ENCODE peak calls at places on chromosomes 6 and 20, in five cellular contexts. B is sigmoid colon, H is GM23338, K is breast epithelium, A is prostate gland. V is an unnamed sample.

GRCh38 chr6:108576724-108577123 is 16.0 kb downstream of the FOXO3 start:
- DNase-seq in B (no peak), H (no peak), K (no peak), A (no peak), V (no peak)

GRCh38 chr20:24461848-24462247 is 7.6 kb upstream of the SYNDIG1 start:
- DNase-seq in B (no peak), H (no peak), K (no peak), A (no peak), V (no peak)

GRCh38 chr6:138588805-138589434 is 89.6 kb upstream of the NHSL1 start:
- DNase-seq in B (peak; percentile 70), H (peak; percentile 87), K (peak; percentile 47), A (peak; percentile 52), V (peak; percentile 74)

GRCh38 chr20:20734475-20734948 is 22.1 kb upstream of the RALGAPA2 start:
- DNase-seq in B (no peak), H (peak; percentile 15), K (no peak), A (no peak), V (no peak)

GRCh38 chr6:87473419-87473903 is 687 bp downstream of the SLC35A1 start:
- DNase-seq in B (no peak), H (no peak), K (no peak), A (peak; percentile 55), V (peak; percentile 20)

GRCh38 chr6:33249732-33250625 is 21.7 kb downstream of the VPS52 start:
- DNase-seq in B (peak; percentile 68), H (no peak), K (no peak), A (no peak), V (no peak)

GRCh38 chr6:131167773-131168172 is 32.5 kb downstream of the AKAP7 start:
- DNase-seq in B (no peak), H (no peak), K (no peak), A (no peak), V (no peak)

GRCh38 chr6:122730775-122731386 is 48.6 kb upstream of the FABP7 start:
- DNase-seq in B (no peak), H (peak; percentile 67), K (no peak), A (no peak), V (peak; percentile 24)

GRCh38 chr6:169896826-169897456 is 145.5 kb downstream of the ERMARD start:
- DNase-seq in B (no peak), H (no peak), K (no peak), A (no peak), V (no peak)

GRCh38 chr6:43180985-43181384 is 1.0 kb upstream of the CUL9 start:
- DNase-seq in B (no peak), H (peak; percentile 49), K (no peak), A (no peak), V (no peak)

GRCh38 chr6:91575032-91575431 is 988.2 kb upstream of the MAP3K7 start:
- DNase-seq in B (no peak), H (no peak), K (no peak), A (no peak), V (no peak)

GRCh38 chr6:66029391-66029790 is 322.4 kb upstream of the EYS start:
- DNase-seq in B (no peak), H (no peak), K (no peak), A (no peak), V (no peak)

GRCh38 chr6:119483936-119484335 is 134.4 kb upstream of the MAN1A1 start:
- DNase-seq in B (no peak), H (no peak), K (no peak), A (no peak), V (no peak)

GRCh38 chr6:14797875-14798593 is 447.8 kb upstream of the JARID2 start:
- DNase-seq in B (no peak), H (no peak), K (no peak), A (no peak), V (no peak)

GRCh38 chr6:33116881-33117711 is 41.3 kb downstream of the HLA-DPB1 start:
- DNase-seq in B (no peak), H (peak; percentile 87), K (no peak), A (no peak), V (no peak)

GRCh38 chr6:119476554-119476953 is 127.0 kb upstream of the MAN1A1 start:
- DNase-seq in B (no peak), H (no peak), K (no peak), A (no peak), V (no peak)

GRCh38 chr6:5084787-5085637 is at the start of gene PPP1R3G:
- DNase-seq in B (peak; percentile 86), H (peak; percentile 50), K (no peak), A (peak; percentile 34), V (no peak)

GRCh38 chr6:5088780-5089179 is 3.6 kb downstream of the PPP1R3G start:
- DNase-seq in B (no peak), H (no peak), K (no peak), A (no peak), V (no peak)

GRCh38 chr6:5086294-5086890 is 1.3 kb downstream of the PPP1R3G start:
- DNase-seq in B (no peak), H (peak; percentile 70), K (no peak), A (no peak), V (no peak)

GRCh38 chr6:5085638-5086293 is 625 bp downstream of the PPP1R3G start:
- DNase-seq in B (no peak), H (peak; percentile 73), K (no peak), A (no peak), V (no peak)

DNA sequence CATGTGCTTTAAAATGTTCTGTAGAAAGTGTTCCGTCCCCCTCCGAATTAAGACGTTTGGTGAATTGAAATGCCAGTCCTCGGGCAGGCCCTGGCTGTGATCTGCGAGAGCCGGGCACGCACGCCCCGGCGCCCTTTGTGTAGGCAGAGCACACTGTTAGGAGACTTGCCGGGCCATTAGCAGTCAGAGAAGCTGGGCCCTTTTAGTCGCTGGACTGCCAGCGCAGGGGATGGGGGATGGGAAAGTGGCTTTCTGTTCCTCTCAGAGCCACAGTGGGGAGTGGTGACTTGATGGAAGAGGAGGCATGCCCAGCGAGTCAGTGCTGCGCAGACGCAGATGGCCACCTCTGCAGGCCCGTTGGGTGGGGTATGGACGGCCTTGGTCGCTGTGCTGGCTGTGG is 2.2 kb downstream of the PPP1R3G start:
- DNase-seq in B (no peak), H (peak; percentile 55), K (no peak), A (no peak), V (no peak)
- TF ChIP-seq POLR2AphosphoS5 in B (no peak), H (no peak), K (no peak), A (no peak), V (no peak)

GRCh38 chr6:28606424-28607391 is 81.0 kb downstream of the GPX5 start:
- DNase-seq in B (no peak), H (peak; percentile 93), K (no peak), A (no peak), V (peak; percentile 81)
- H3K4me3 ChIP-seq in B (no peak overlapping the region), H (peak overlapping the region; percentile 68), K (no peak overlapping the region), A (no peak overlapping the region), V (peak overlapping the region; percentile 65)

GRCh38 chr6:63637865-63638445 is 2.4 kb downstream of the PHF3 start:
- DNase-seq in B (no peak), H (no peak), K (no peak), A (no peak), V (no peak)

GRCh38 chr6:63635165-63635562 is 438 bp upstream of the PHF3 start:
- DNase-seq in B (no peak), H (no peak), K (no peak), A (peak; percentile 5), V (no peak)

GRCh38 chr6:63634630-63635029 is 972 bp upstream of the PHF3 start:
- DNase-seq in B (no peak), H (peak; percentile 38), K (no peak), A (no peak), V (no peak)

GRCh38 chr6:63636516-63636968 is 940 bp downstream of the PHF3 start:
- DNase-seq in B (no peak), H (peak; percentile 75), K (peak; percentile 59), A (peak; percentile 74), V (no peak)

DNA sequence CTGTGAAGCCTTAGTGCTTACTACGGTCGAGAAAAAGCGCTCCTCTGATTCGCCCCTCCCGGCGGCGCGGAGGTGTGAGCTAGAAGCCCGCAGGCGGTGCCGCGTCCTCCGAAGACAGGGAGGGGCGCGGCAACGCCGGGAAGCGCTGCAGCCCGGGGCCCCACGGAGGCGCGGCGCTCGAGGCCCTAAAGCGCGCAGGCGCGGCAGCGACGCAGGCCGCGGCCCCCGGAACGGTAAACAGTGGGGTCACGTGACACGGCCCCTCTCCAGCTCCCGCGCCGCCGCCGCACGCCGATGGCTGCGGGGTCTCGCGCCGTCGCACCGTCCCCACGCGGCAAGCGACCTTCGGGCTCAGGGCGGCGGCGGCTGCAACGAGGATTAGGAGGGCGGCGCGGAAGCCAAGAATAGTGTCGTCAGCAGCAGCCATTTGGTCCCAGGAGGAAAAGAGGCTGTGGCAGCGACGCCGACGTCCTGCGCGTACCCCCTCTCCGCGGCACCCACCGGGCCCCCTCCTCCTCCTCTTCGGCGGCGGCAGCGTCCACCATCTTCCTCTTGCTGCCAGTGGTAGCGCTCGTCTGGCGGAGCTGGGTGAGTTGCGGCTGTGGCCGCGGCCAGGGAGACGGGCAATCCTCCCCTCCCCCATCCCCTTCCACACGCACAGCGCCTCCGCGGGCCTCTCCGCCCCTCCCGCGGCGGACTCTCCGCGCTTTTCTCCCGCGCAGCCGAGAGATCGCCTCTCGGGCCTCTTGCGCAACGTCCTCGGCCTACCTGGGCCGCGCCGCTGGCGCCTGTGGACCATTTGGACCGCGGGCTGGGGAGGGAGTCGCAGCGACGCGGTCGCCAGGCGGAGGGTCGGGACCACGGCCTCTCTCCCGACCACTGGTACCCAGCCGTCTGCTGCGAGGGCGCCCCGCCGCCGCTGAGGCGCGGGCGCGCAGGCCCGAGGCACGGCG is at the start of gene PHF3:
- DNase-seq in B (peak; percentile 95), H (peak; percentile 95), K (peak; percentile 73), A (peak; percentile 89), V (no peak)
- TF ChIP-seq POLR2AphosphoS5 in B (peak; percentile 62), H (peak; percentile 82), K (peak; percentile 78), A (peak; percentile 27), V (peak; percentile 71)

GRCh38 chr20:34046330-34046729 is 52.6 kb downstream of the RALY start:
- DNase-seq in B (no peak), H (no peak), K (no peak), A (no peak), V (no peak)
- H3K4me3 ChIP-seq in B (no peak overlapping the region), H (no peak overlapping the region), K (no peak overlapping the region), A (no peak overlapping the region), V (no peak overlapping the region)

DNA sequence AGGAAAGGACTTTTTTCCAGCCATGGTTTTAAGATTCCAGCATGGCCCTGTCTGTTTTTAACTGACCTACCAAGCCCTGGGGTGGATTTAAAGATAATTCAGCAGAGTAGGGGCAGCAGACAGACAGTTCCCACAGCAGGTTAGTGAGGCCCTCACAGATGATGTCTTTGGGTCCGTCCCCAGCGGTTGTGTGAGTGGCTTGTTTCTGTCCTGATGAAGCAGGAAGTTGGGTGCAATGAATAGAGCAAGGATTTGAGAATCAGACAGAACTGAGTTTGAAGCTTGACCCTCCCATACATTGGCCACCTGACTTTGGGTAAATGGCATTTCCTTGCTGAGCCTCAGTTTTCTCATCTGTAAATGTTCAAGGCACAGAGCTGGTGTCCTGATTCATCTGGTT is 77.0 kb upstream of the MAFB start:
- DNase-seq in B (no peak), H (no peak), K (no peak), A (no peak), V (no peak)
- TF ChIP-seq POLR2AphosphoS5 in B (no peak), H (no peak), K (no peak), A (no peak), V (no peak)

DNA sequence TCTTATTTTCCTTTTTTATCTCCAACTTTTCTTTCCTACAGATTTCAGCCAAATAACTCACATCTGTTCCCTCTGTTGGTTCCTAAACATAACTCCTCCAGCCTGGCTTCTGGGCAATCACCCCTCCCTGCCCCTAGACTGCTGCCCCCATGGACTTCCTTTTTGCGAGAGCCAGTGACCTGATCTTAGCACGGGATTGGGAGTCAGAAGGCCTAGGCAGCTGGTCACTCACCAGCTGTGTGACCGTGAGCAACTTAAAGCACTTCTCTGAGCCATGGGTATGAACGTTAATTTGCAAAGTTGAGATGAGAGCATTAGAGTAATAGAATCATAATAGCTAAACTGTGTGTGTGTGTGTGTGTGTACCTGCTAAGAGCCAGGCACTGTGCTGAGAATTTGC is 4.5 kb upstream of the MMP9 start:
- DNase-seq in B (no peak), H (no peak), K (no peak), A (no peak), V (no peak)
- H3K4me3 ChIP-seq in B (no peak overlapping the region), H (no peak overlapping the region), K (no peak overlapping the region), A (no peak overlapping the region), V (no peak overlapping the region)